ENCODE peak calls at places on chromosomes 3 and 15, in four cellular contexts. E is aorta; V is naive thymus-derived CD4-positive, alpha-beta T cell; Z is adrenal gland. Q is an unnamed sample.

GRCh38 chr3:182802413-182802812 is 9.1 kb downstream of the ATP11B start:
- DNase-seq in E (no peak), Z (no peak), V (no peak), Q (no peak)

GRCh38 chr15:56856934-56857333 is 61.5 kb upstream of the TCF12 start:
- DNase-seq in Z (no peak), E (no peak), V (no peak), Q (no peak)

GRCh38 chr3:197224034-197224444 is 74.4 kb downstream of the DLG1 start:
- DNase-seq in V (peak; percentile 25), Z (no peak), E (no peak), Q (peak; percentile 53)

GRCh38 chr3:66411436-66411835 is 89.4 kb downstream of the LRIG1 start:
- DNase-seq in E (no peak), V (no peak), Z (no peak), Q (no peak)

GRCh38 chr3:185729335-185729715 is 95.5 kb downstream of the IGF2BP2 start:
- DNase-seq in E (no peak), Z (no peak), V (no peak), Q (no peak)

GRCh38 chr3:152444029-152444641 is 175.4 kb downstream of the MBNL1 start:
- DNase-seq in V (no peak), Z (no peak), E (no peak), Q (peak; percentile 10)

GRCh38 chr3:114928989-114929620 is 218.0 kb downstream of the ZBTB20 start:
- DNase-seq in V (no peak), E (no peak), Z (no peak), Q (no peak)

GRCh38 chr15:64906402-64906801 is 5.3 kb upstream of the ANKDD1A start:
- DNase-seq in Z (no peak), E (no peak), V (no peak), Q (no peak)

GRCh38 chr15:100039994-100040393 is 301.8 kb downstream of the ADAMTS17 start:
- DNase-seq in Z (no peak), E (no peak), V (no peak), Q (no peak)

GRCh38 chr3:30511524-30512278 is 94.7 kb upstream of the TGFBR2 start:
- DNase-seq in E (no peak), Z (peak; percentile 51), V (no peak), Q (no peak)

GRCh38 chr3:177193706-177194268 is 3.5 kb downstream of the TBL1XR1 start:
- DNase-seq in E (no peak), V (no peak), Z (no peak), Q (no peak)

GRCh38 chr15:27845535-27846369 is 253.4 kb downstream of the OCA2 start:
- DNase-seq in Z (no peak), E (no peak), V (no peak), Q (no peak)

GRCh38 chr15:40354408-40355171 is 3.4 kb upstream of the DISP2 start:
- DNase-seq in Z (no peak), E (no peak), V (no peak), Q (peak; percentile 91)

GRCh38 chr15:100106732-100107131 is 235.0 kb downstream of the ADAMTS17 start:
- DNase-seq in V (no peak), Z (peak; percentile 89), E (peak; percentile 27), Q (no peak)

GRCh38 chr3:105571005-105571404 is 204.3 kb downstream of the ALCAM start:
- DNase-seq in E (no peak), Z (no peak), V (no peak), Q (no peak)

GRCh38 chr3:33060609-33061337 is 36.2 kb downstream of the GLB1 start:
- DNase-seq in E (no peak), Z (no peak), V (no peak), Q (no peak)

GRCh38 chr3:134543113-134543512 is 57.3 kb downstream of the CEP63 start:
- DNase-seq in E (no peak), V (no peak), Z (no peak), Q (no peak)

GRCh38 chr3:62238431-62238830 is 134.9 kb downstream of the FEZF2 start:
- DNase-seq in E (no peak), Z (no peak), V (no peak), Q (no peak)

GRCh38 chr3:147392083-147392916 is 14.0 kb downstream of the ZIC4 start:
- DNase-seq in V (no peak), Z (no peak), E (peak; percentile 78), Q (peak; percentile 91)

GRCh38 chr15:67548532-67548852 is 6.0 kb downstream of the MAP2K5 start:
- DNase-seq in E (no peak), V (no peak), Z (no peak), Q (no peak)
- H3K4me3 ChIP-seq in E (no peak overlapping the region), V (no peak overlapping the region), Z (no peak overlapping the region), Q (no peak overlapping the region)

DNA sequence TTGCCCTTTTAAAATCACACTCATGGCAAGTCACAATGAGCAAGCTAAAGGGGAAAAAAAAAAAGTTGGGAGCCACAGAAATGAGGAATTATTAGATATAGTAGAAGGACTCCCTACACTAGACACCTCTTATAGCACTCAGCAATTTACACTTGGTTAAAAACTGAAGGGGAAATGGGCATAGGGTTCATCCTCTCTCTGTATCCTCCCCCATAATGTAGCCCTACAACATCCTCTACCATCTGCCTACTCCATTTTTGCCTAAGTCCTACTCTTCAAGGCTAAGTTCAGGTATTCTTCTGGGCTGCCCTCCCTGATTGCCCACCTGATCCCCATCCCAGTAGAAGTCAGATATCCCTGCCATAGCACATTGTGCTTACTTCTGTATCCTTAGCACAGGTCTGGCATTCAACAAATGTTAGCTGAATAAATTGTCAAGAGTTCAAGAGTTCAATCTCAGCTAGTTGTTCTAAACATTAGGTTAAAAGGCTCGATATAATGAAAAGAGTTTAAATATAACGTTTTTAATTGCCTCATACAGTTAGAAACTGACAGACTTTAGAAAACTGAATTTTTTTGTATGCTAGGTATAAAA is 14.5 kb downstream of the SETD2 start:
- DNase-seq in Z (no peak), E (no peak), V (no peak), Q (no peak)
- H3K27me3 ChIP-seq in Z (no peaks in the 10 kb centered on the region), E (no peaks in the 10 kb centered on the region), V (no peaks in the 10 kb centered on the region), Q (no peaks in the 10 kb centered on the region)

GRCh38 chr15:48466825-48467224 is 135.6 kb downstream of the DUT start:
- DNase-seq in E (no peak), Z (no peak), V (no peak), Q (no peak)
- H3K36me3 ChIP-seq in E (peaks cover 14% of the 10 kb centered on the region), Z (peaks cover 44% of the 10 kb centered on the region), V (no peaks in the 10 kb centered on the region), Q (no peaks in the 10 kb centered on the region)

DNA sequence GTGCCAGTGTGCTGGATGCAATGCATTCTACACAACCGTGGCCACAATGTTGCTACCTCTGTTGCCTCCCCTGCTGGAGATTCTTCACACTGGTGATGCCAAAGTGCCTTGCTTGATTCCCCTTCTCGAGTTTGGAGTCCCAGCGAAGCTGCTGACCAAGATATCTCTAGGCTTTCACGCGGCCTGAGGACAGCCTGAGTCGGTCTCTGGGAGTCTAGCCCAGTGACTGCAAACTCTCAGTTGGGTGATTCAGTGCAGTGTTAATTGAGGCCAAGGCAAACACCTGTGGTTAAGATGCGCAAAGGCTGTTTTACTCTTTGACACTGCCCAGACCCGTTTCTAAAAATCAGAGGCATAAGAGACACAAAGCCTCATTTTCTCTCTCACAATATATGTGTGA is 434.4 kb downstream of the NR2F2 start:
- DNase-seq in E (no peak), V (no peak), Z (no peak), Q (no peak)
- H3K4me3 ChIP-seq in E (no peak overlapping the region), V (no peak overlapping the region), Z (no peak overlapping the region), Q (no peak overlapping the region)

GRCh38 chr3:14845826-14846225 is 27.1 kb downstream of the FGD5 start:
- DNase-seq in Z (no peak), E (no peak), V (no peak), Q (no peak)

GRCh38 chr3:14844386-14845170 is 25.8 kb downstream of the FGD5 start:
- DNase-seq in Z (no peak), V (no peak), E (no peak), Q (no peak)

GRCh38 chr3:14845180-14845579 is 26.4 kb downstream of the FGD5 start:
- DNase-seq in V (no peak), Z (no peak), E (no peak), Q (no peak)

GRCh38 chr3:14847613-14848541 is 29.1 kb downstream of the FGD5 start:
- DNase-seq in Z (peak; percentile 46), E (no peak), V (no peak), Q (peak; percentile 91)

GRCh38 chr3:14846481-14846880 is 27.7 kb downstream of the FGD5 start:
- DNase-seq in E (no peak), V (no peak), Z (no peak), Q (no peak)
- H3K27me3 ChIP-seq in E (no peaks in the 10 kb centered on the region), V (no peaks in the 10 kb centered on the region), Z (no peaks in the 10 kb centered on the region), Q (no peaks in the 10 kb centered on the region)

DNA sequence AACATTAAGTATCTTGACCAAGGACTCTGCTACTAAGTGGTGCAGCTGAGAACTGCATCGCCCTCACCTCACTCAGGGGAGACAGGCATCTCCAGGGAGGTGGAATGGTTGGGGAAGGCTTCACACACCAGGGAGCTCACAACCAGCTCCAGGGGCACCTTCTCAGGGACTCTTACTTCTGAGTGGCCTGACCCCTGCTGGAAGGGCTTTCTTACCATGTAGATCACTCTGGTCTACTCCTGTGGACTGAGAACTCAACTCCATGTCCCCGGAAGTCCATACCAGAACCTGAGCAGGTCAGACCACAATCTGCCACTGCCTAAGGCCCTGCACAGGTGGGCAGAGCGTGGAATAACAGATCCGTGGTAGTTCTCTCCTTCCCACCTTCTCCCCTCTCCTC is 140.5 kb downstream of the TLE3 start:
- DNase-seq in E (no peak), V (no peak), Z (no peak), Q (no peak)
- H3K36me3 ChIP-seq in E (no peaks in the 10 kb centered on the region), V (no peaks in the 10 kb centered on the region), Z (no peaks in the 10 kb centered on the region), Q (no peaks in the 10 kb centered on the region)

GRCh38 chr3:10116928-10117327 is 1.5 kb downstream of the BRK1 start:
- DNase-seq in E (no peak), V (no peak), Z (no peak), Q (no peak)
- H3K4me3 ChIP-seq in E (no peak overlapping the region), V (peak overlapping the region; percentile 83), Z (no peak overlapping the region), Q (no peak overlapping the region)

Q was measured in H7.